ENCODE peak calls at places on chromosomes 12 and 14, in four cellular contexts. U, B, G and K are unnamed samples.

GRCh38 chr12:93785262-93786010 is 108.3 kb downstream of the CRADD start:
- DNase-seq in G (peak), U (no peak), B (peak), K (peak)

GRCh38 chr12:68121143-68121542 is 38.4 kb downstream of the IFNG start:
- DNase-seq in G (no peak), U (no peak), B (no peak), K (no peak)

GRCh38 chr12:68479261-68479581 is 131.5 kb upstream of the RAP1B start:
- DNase-seq in B (peak), U (no peak), G (no peak), K (no peak)

GRCh38 chr12:96514328-96514727 is 25.0 kb downstream of the CFAP54 start:
- DNase-seq in G (no peak), U (no peak), B (no peak), K (no peak)

GRCh38 chr12:47679785-47680184 is 26.0 kb downstream of the RPAP3 start:
- DNase-seq in G (no peak), B (no peak), U (no peak), K (no peak)

GRCh38 chr12:79329933-79330332 is 360.8 kb downstream of the PAWR start:
- DNase-seq in U (no peak), B (peak), G (no peak), K (no peak)

GRCh38 chr12:123471374-123472068 is 13.6 kb downstream of the SNRNP35 start:
- DNase-seq in B (peak), U (no peak), G (no peak), K (no peak)

GRCh38 chr12:6764011-6764828 is 1.9 kb upstream of the PTMS start:
- DNase-seq in B (peak), U (peak), G (peak), K (peak)

GRCh38 chr14:82309199-82309598 is 775.5 kb upstream of the SEL1L start:
- DNase-seq in G (no peak), B (no peak), U (no peak), K (no peak)

GRCh38 chr12:14618990-14619389 is 51.3 kb upstream of the PLBD1 start:
- DNase-seq in U (peak), B (no peak), G (peak), K (no peak)